ENCODE peak calls at places on chromosomes 11 and 22, in ten cellular contexts. B is neural progenitor cell, E is GM20000, X is lower leg skin, R is PC-3, A is fibroblast of mammary gland, V is brain microvascular endothelial cell, C is foreskin keratinocyte, G is transverse colon, T is A549. I is an unnamed sample.

GRCh38 chr11:64652586-64653387 is 61.8 kb downstream of the SLC22A12 start:
- DNase-seq in E (peak; percentile 83), X (peak; percentile 51), B (peak; percentile 85), V (peak; percentile 51), R (peak; percentile 93), C (no peak), A (peak; percentile 66), G (peak; percentile 82), T (peak; percentile 92), I (peak; percentile 96)

GRCh38 chr11:106854429-106854828 is 163.8 kb downstream of the GUCY1A2 start:
- DNase-seq in T (no peak), R (no peak), E (no peak), G (no peak), X (no peak), B (no peak), V (no peak), A (no peak), C (no peak), I (no peak)

GRCh38 chr11:104380358-104380757 is 216.4 kb upstream of the PDGFD start:
- DNase-seq in V (no peak), G (no peak), T (no peak), A (no peak), C (no peak), E (no peak), X (no peak), B (no peak), R (no peak), I (no peak)

GRCh38 chr11:122920579-122920978 is 38.0 kb downstream of the JHY start:
- DNase-seq in C (no peak), G (no peak), R (no peak), B (peak; percentile 79), A (no peak), E (no peak), X (no peak), T (no peak), V (no peak), I (no peak)

GRCh38 chr11:69539416-69540117 is 58.1 kb downstream of the LINC01488 start:
- DNase-seq in V (no peak), G (peak; percentile 26), T (no peak), C (no peak), A (no peak), B (no peak), X (peak; percentile 34), E (no peak), R (no peak), I (no peak)

GRCh38 chr22:24894998-24895397 is 51.5 kb downstream of the LHFPL7 start:
- DNase-seq in V (peak; percentile 56), C (no peak), T (peak; percentile 28), X (peak; percentile 41), E (no peak), B (no peak), A (peak; percentile 62), G (peak; percentile 83), R (peak; percentile 65), I (no peak)

GRCh38 chr11:444397-445144 is 2.8 kb upstream of the ANO9 start:
- DNase-seq in X (peak; percentile 40), C (no peak), T (no peak), R (peak; percentile 52), A (peak; percentile 33), G (peak; percentile 84), B (no peak), E (no peak), V (no peak), I (no peak)

GRCh38 chr11:73249858-73250773 is 22.0 kb upstream of the P2RY6 start:
- DNase-seq in X (no peak), C (no peak), T (no peak), A (no peak), E (no peak), G (peak; percentile 6), R (no peak), V (no peak), B (no peak), I (no peak)

DNA sequence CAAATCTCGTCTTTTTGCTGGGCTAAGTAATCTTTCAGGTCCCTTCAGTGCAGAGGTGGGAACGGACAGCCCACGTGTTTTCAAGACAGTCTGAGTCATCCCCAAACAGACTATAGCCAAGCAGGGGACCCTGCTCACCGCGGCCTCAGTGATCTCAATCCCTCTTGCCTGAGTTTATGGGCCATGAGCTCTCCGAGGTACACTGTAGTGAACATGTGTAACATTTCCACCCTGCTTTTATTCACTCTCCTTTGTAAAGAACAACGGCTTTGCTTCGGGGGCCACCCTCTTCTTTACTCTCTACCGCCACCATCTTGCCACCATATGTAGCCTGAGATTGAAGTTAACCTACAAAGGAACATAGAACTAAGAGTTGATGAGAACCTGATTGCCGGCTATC is 11.5 kb upstream of the KCTD14 start:
- DNase-seq in E (no peak), C (no peak), X (no peak), T (no peak), B (no peak), V (no peak), G (no peak), A (no peak), R (no peak), I (no peak)
- TF ChIP-seq CTCF in E (no peak), C (no peak), X (no peak), T (no peak), B (peak; percentile 23), V (no peak), G (no peak), A (no peak), R (peak; percentile 8), I (no peak)

GRCh38 chr11:2148253-2149000 is 9.2 kb upstream of the IGF2 start:
- DNase-seq in T (no peak), B (no peak), V (no peak), E (no peak), A (no peak), G (no peak), R (no peak), C (no peak), X (no peak), I (no peak)

GRCh38 chr11:2147391-2147790 is 8.2 kb upstream of the IGF2 start:
- DNase-seq in X (no peak), B (no peak), V (no peak), A (no peak), R (no peak), T (no peak), C (no peak), G (no peak), E (no peak), I (no peak)

GRCh38 chr11:2150206-2150847 is 10.7 kb downstream of the INS start:
- DNase-seq in G (no peak), E (no peak), V (no peak), C (no peak), T (peak; percentile 55), B (peak; percentile 86), X (no peak), R (peak; percentile 65), A (peak; percentile 47), I (no peak)

GRCh38 chr11:2151500-2152257 is 9.3 kb downstream of the INS start:
- DNase-seq in A (peak; percentile 62), R (peak; percentile 85), T (peak; percentile 90), V (peak; percentile 59), E (peak; percentile 91), X (peak; percentile 71), C (no peak), B (peak; percentile 94), G (peak; percentile 85), I (peak; percentile 78)

GRCh38 chr11:2149471-2150205 is 10.4 kb upstream of the IGF2 start:
- DNase-seq in X (no peak), V (no peak), C (no peak), R (no peak), B (peak; percentile 51), E (no peak), T (no peak), G (no peak), A (no peak), I (no peak)
- TF ChIP-seq CTCF in X (no peak), V (no peak), C (no peak), R (no peak), B (no peak), E (no peak), T (no peak), G (no peak), A (no peak), I (no peak)

GRCh38 chr11:97136067-97136466 is 746.3 kb downstream of the JRKL start:
- DNase-seq in A (no peak), B (no peak), T (no peak), C (no peak), E (no peak), X (no peak), R (no peak), V (no peak), G (no peak), I (no peak)

GRCh38 chr11:97143463-97143862 is 753.6 kb downstream of the JRKL start:
- DNase-seq in E (no peak), G (no peak), R (no peak), X (no peak), T (no peak), A (no peak), V (no peak), C (no peak), B (no peak), I (no peak)

DNA sequence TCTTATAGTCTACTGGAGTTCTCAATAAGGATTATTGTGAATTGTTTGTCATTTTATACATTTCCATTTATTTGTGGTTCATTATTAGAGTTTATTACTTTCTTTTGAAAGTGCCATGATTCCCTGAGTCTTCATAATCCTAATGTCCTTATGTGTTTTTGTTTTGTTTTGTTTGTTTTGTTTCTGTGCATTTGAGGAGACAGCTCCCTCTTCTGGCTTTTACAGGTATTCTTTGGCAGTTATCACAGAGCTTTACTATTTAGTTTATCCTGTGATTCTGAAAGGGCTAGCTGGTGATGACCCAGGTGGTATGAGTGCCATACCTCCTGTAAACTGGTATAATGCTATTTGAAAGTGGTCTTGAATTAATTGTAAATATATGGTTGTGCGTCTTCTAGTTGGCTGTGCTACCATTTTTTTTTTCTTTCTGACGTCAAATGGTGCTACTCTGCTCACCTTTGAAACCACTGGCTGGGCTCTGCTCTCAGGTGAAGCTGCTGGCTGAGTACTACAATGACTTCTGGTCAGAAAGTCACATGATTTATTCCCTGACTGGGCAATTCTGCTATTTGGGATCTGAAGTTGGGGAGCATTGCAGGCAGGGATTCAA is 751.2 kb downstream of the JRKL start:
- DNase-seq in R (peak; percentile 43), C (no peak), V (no peak), X (no peak), E (peak; percentile 7), A (peak; percentile 18), B (peak; percentile 38), T (no peak), G (no peak), I (no peak)
- TF ChIP-seq CTCF in R (peak; percentile 81), C (peak; percentile 72), V (peak; percentile 19), X (no peak), E (peak; percentile 10), A (peak; percentile 31), B (peak; percentile 80), T (no peak), G (peak; percentile 29), I (peak; percentile 72)

GRCh38 chr22:46674906-46675305 is 54.7 kb downstream of the GRAMD4 start:
- DNase-seq in X (no peak), T (no peak), G (no peak), E (no peak), A (no peak), B (no peak), V (no peak), C (no peak), R (no peak), I (no peak)

GRCh38 chr22:46672731-46673130 is 52.5 kb downstream of the GRAMD4 start:
- DNase-seq in A (peak; percentile 13), X (no peak), E (no peak), R (no peak), V (no peak), C (no peak), B (no peak), G (peak; percentile 61), T (no peak), I (no peak)

GRCh38 chr22:46673205-46673604 is 53.0 kb downstream of the GRAMD4 start:
- DNase-seq in B (no peak), R (no peak), E (no peak), X (no peak), C (no peak), A (peak; percentile 21), G (no peak), V (no peak), T (no peak), I (no peak)

GRCh38 chr22:46674367-46674781 is 54.2 kb downstream of the GRAMD4 start:
- DNase-seq in G (peak; percentile 61), T (no peak), E (peak; percentile 82), V (no peak), C (no peak), X (peak; percentile 52), B (no peak), A (no peak), R (no peak), I (no peak)

GRCh38 chr22:46673677-46674236 is 53.6 kb downstream of the GRAMD4 start:
- DNase-seq in G (no peak), T (no peak), A (no peak), X (no peak), E (peak; percentile 65), R (no peak), C (no peak), B (no peak), V (no peak), I (no peak)
- TF ChIP-seq CTCF in G (no peak), T (no peak), A (no peak), X (no peak), E (no peak), R (no peak), C (no peak), B (no peak), V (no peak), I (no peak)

I was measured in neural crest cell.